ENCODE peak calls at places on chromosomes 5 and 9, in ten cellular contexts. One of them, this sample, is unnamed.

GRCh38 chr9:8428389-8428788 is 628.8 kb upstream of the DMAC1 start:
- DNase-seq in fibroblast of lung: no peak
- DNase-seq in trophoblast cell: no peak
- DNase-seq in Peyer's patch: no peak
- DNase-seq in aorta: no peak
- DNase-seq in adipocyte: no peak
- DNase-seq in astrocyte of the spinal cord: no peak
- DNase-seq in esophagus squamous epithelium: no peak
- DNase-seq in fibroblast of mammary gland: no peak
- DNase-seq in CD4-positive, alpha-beta memory T cell: no peak
- DNase-seq in this sample: no peak

GRCh38 chr5:56715996-56716395 is 99.4 kb upstream of the MAP3K1 start:
- DNase-seq in fibroblast of lung: no peak
- DNase-seq in trophoblast cell: no peak
- DNase-seq in Peyer's patch: no peak
- DNase-seq in aorta: no peak
- DNase-seq in adipocyte: no peak
- DNase-seq in astrocyte of the spinal cord: no peak
- DNase-seq in esophagus squamous epithelium: no peak
- DNase-seq in fibroblast of mammary gland: no peak
- DNase-seq in CD4-positive, alpha-beta memory T cell: no peak
- DNase-seq in this sample: no peak

GRCh38 chr9:18479405-18479804 is 5.5 kb downstream of the ADAMTSL1 start:
- DNase-seq in fibroblast of lung: peak
- DNase-seq in trophoblast cell: no peak
- DNase-seq in Peyer's patch: no peak
- DNase-seq in aorta: no peak
- DNase-seq in adipocyte: no peak
- DNase-seq in astrocyte of the spinal cord: no peak
- DNase-seq in esophagus squamous epithelium: no peak
- DNase-seq in fibroblast of mammary gland: peak
- DNase-seq in CD4-positive, alpha-beta memory T cell: no peak
- DNase-seq in this sample: no peak

GRCh38 chr5:67577424-67577823 is 380.8 kb upstream of the CD180 start:
- DNase-seq in fibroblast of lung: peak
- DNase-seq in trophoblast cell: no peak
- DNase-seq in Peyer's patch: no peak
- DNase-seq in aorta: no peak
- DNase-seq in adipocyte: peak
- DNase-seq in astrocyte of the spinal cord: peak
- DNase-seq in esophagus squamous epithelium: no peak
- DNase-seq in fibroblast of mammary gland: peak
- DNase-seq in CD4-positive, alpha-beta memory T cell: no peak
- DNase-seq in this sample: no peak

GRCh38 chr9:110916361-110916760 is 121.9 kb downstream of the LPAR1 start:
- DNase-seq in fibroblast of lung: peak
- DNase-seq in trophoblast cell: no peak
- DNase-seq in Peyer's patch: no peak
- DNase-seq in aorta: no peak
- DNase-seq in adipocyte: no peak
- DNase-seq in astrocyte of the spinal cord: peak
- DNase-seq in esophagus squamous epithelium: no peak
- DNase-seq in fibroblast of mammary gland: peak
- DNase-seq in CD4-positive, alpha-beta memory T cell: no peak
- DNase-seq in this sample: no peak

GRCh38 chr9:115921301-115921700 is 232.3 kb upstream of the PAPPA start:
- DNase-seq in fibroblast of lung: peak
- DNase-seq in trophoblast cell: peak
- DNase-seq in Peyer's patch: no peak
- DNase-seq in aorta: no peak
- DNase-seq in adipocyte: peak
- DNase-seq in astrocyte of the spinal cord: no peak
- DNase-seq in esophagus squamous epithelium: no peak
- DNase-seq in fibroblast of mammary gland: peak
- DNase-seq in CD4-positive, alpha-beta memory T cell: no peak
- DNase-seq in this sample: no peak

GRCh38 chr5:113574417-113574816 is 60.9 kb downstream of the YTHDC2 start:
- DNase-seq in fibroblast of lung: peak
- DNase-seq in trophoblast cell: no peak
- DNase-seq in Peyer's patch: no peak
- DNase-seq in aorta: no peak
- DNase-seq in adipocyte: no peak
- DNase-seq in astrocyte of the spinal cord: peak
- DNase-seq in esophagus squamous epithelium: no peak
- DNase-seq in fibroblast of mammary gland: peak
- DNase-seq in CD4-positive, alpha-beta memory T cell: no peak
- DNase-seq in this sample: no peak

GRCh38 chr5:141976176-141976575 is 7.3 kb downstream of the RNF14 start:
- DNase-seq in fibroblast of lung: no peak
- DNase-seq in trophoblast cell: no peak
- DNase-seq in Peyer's patch: no peak
- DNase-seq in aorta: no peak
- DNase-seq in adipocyte: no peak
- DNase-seq in astrocyte of the spinal cord: no peak
- DNase-seq in esophagus squamous epithelium: no peak
- DNase-seq in fibroblast of mammary gland: no peak
- DNase-seq in CD4-positive, alpha-beta memory T cell: no peak
- DNase-seq in this sample: no peak

GRCh38 chr5:141343242-141343952 is at the start of gene PCDHGA3:
- DNase-seq in fibroblast of lung: peak
- DNase-seq in trophoblast cell: peak
- DNase-seq in Peyer's patch: no peak
- DNase-seq in aorta: no peak
- DNase-seq in adipocyte: peak
- DNase-seq in astrocyte of the spinal cord: peak
- DNase-seq in esophagus squamous epithelium: no peak
- DNase-seq in fibroblast of mammary gland: peak
- DNase-seq in CD4-positive, alpha-beta memory T cell: no peak
- DNase-seq in this sample: no peak

GRCh38 chr5:95725937-95726810 is 5.0 kb upstream of the RHOBTB3 start:
- DNase-seq in fibroblast of lung: peak
- DNase-seq in trophoblast cell: peak
- DNase-seq in Peyer's patch: no peak
- DNase-seq in aorta: no peak
- DNase-seq in adipocyte: peak
- DNase-seq in astrocyte of the spinal cord: peak
- DNase-seq in esophagus squamous epithelium: no peak
- DNase-seq in fibroblast of mammary gland: no peak
- DNase-seq in CD4-positive, alpha-beta memory T cell: no peak
- DNase-seq in this sample: no peak

GRCh38 chr9:125889122-125889523 is 141.9 kb downstream of the PBX3 start:
- DNase-seq in fibroblast of lung: peak
- DNase-seq in trophoblast cell: no peak
- DNase-seq in Peyer's patch: peak
- DNase-seq in aorta: peak
- DNase-seq in adipocyte: peak
- DNase-seq in astrocyte of the spinal cord: peak
- DNase-seq in esophagus squamous epithelium: no peak
- DNase-seq in fibroblast of mammary gland: peak
- DNase-seq in CD4-positive, alpha-beta memory T cell: no peak
- DNase-seq in this sample: peak

GRCh38 chr5:32474201-32474854 is 29.8 kb upstream of the ZFR start:
- DNase-seq in fibroblast of lung: no peak
- DNase-seq in trophoblast cell: peak
- DNase-seq in Peyer's patch: no peak
- DNase-seq in aorta: no peak
- DNase-seq in adipocyte: no peak
- DNase-seq in astrocyte of the spinal cord: no peak
- DNase-seq in esophagus squamous epithelium: no peak
- DNase-seq in fibroblast of mammary gland: no peak
- DNase-seq in CD4-positive, alpha-beta memory T cell: no peak
- DNase-seq in this sample: peak

GRCh38 chr5:80620206-80620605 is 34.2 kb upstream of the MSH3 start:
- DNase-seq in fibroblast of lung: peak
- DNase-seq in trophoblast cell: peak
- DNase-seq in Peyer's patch: no peak
- DNase-seq in aorta: peak
- DNase-seq in adipocyte: no peak
- DNase-seq in astrocyte of the spinal cord: peak
- DNase-seq in esophagus squamous epithelium: no peak
- DNase-seq in fibroblast of mammary gland: peak
- DNase-seq in CD4-positive, alpha-beta memory T cell: no peak
- DNase-seq in this sample: no peak

GRCh38 chr9:137828527-137829259 is 48.9 kb upstream of the CACNA1B start:
- DNase-seq in fibroblast of lung: peak
- DNase-seq in trophoblast cell: peak
- DNase-seq in Peyer's patch: no peak
- DNase-seq in aorta: no peak
- DNase-seq in adipocyte: peak
- DNase-seq in astrocyte of the spinal cord: peak
- DNase-seq in esophagus squamous epithelium: no peak
- DNase-seq in fibroblast of mammary gland: peak
- DNase-seq in CD4-positive, alpha-beta memory T cell: no peak
- DNase-seq in this sample: peak

DNA sequence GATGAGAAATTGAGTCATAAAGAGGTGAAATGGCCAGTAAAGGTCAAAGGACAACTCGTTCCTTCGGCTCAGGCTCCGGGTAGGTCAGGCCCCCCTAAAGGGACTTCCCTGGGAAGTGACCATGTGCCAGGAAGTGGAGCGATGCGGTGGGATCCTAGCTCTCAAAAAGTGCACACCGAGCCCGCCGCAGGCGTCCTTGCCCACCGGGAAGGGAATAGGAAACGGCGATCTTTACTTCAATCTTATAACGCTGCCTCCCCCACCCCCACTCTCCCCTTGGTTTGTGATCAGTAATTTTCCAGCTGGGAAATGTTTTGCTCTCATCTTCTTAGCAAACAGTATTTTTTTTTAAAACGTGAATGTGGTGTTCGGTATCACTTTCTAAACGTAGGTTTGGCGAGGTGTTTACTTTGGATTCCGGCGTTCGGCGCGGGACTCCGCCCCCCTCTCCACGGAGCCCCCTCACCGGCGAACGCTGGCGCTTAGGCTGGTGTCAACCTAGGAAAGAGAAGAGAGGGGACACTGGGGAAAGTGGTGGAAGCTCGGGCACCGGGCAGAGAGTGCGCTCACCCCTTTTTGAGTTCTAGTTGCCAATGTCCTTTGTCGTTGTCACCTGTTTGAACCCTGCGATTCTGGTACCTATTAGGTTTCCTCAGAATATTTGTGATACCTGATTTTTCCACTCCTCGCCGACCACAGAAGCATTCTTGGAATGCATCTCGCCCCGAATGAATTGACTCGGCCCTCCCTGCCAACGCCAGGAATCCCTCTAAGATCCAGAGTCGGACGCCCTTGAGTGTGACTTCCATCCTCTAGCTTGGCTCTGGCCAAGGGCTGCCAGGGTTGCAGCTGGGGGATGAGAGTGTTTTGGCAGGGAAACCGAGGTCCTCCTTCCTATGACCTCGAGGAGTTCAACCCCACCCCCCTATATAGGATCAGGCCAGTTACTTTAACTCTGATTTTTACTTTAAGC is 1.8 kb upstream of the KLF4 start:
- DNase-seq in fibroblast of lung: peak
- DNase-seq in trophoblast cell: peak
- DNase-seq in Peyer's patch: peak
- DNase-seq in aorta: peak
- DNase-seq in adipocyte: peak
- DNase-seq in astrocyte of the spinal cord: no peak
- DNase-seq in esophagus squamous epithelium: no peak
- DNase-seq in fibroblast of mammary gland: peak
- DNase-seq in CD4-positive, alpha-beta memory T cell: no peak
- DNase-seq in this sample: peak
- H3K4me3 ChIP-seq in fibroblast of lung: peak
- H3K4me3 ChIP-seq in trophoblast cell: peak
- H3K4me3 ChIP-seq in Peyer's patch: peak
- H3K4me3 ChIP-seq in aorta: no peak
- H3K4me3 ChIP-seq in adipocyte: peak
- H3K4me3 ChIP-seq in astrocyte of the spinal cord: peak
- H3K4me3 ChIP-seq in esophagus squamous epithelium: no peak
- H3K4me3 ChIP-seq in fibroblast of mammary gland: peak
- H3K4me3 ChIP-seq in CD4-positive, alpha-beta memory T cell: no peak
- H3K4me3 ChIP-seq in this sample: peak

DNA sequence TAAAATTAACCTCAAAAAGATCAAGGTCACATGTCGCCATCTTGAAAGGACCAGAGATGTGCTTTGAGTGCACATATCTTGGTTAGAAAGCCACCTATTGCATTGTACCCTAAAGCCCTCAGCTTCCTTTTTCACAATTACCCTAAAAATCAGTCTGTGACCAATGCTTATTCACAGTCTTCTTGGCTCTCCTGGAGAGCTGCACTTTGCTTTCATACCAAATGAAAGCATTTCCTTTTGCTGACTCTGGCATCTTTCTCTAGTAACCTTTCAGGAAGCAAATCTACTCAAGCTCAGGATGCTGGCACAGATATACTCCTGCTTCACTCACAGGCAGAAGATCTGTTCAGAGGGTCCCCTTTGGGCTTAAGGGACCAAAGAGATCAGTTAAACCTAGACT is 160.7 kb upstream of the PUM3 start:
- DNase-seq in fibroblast of lung: no peak
- DNase-seq in trophoblast cell: no peak
- DNase-seq in Peyer's patch: no peak
- DNase-seq in aorta: no peak
- DNase-seq in adipocyte: no peak
- DNase-seq in astrocyte of the spinal cord: no peak
- DNase-seq in esophagus squamous epithelium: no peak
- DNase-seq in fibroblast of mammary gland: no peak
- DNase-seq in CD4-positive, alpha-beta memory T cell: no peak
- DNase-seq in this sample: no peak
- H3K4me3 ChIP-seq in fibroblast of lung: no peak
- H3K4me3 ChIP-seq in trophoblast cell: no peak
- H3K4me3 ChIP-seq in Peyer's patch: no peak
- H3K4me3 ChIP-seq in aorta: no peak
- H3K4me3 ChIP-seq in adipocyte: no peak
- H3K4me3 ChIP-seq in astrocyte of the spinal cord: no peak
- H3K4me3 ChIP-seq in esophagus squamous epithelium: no peak
- H3K4me3 ChIP-seq in fibroblast of mammary gland: no peak
- H3K4me3 ChIP-seq in CD4-positive, alpha-beta memory T cell: no peak
- H3K4me3 ChIP-seq in this sample: no peak

DNA sequence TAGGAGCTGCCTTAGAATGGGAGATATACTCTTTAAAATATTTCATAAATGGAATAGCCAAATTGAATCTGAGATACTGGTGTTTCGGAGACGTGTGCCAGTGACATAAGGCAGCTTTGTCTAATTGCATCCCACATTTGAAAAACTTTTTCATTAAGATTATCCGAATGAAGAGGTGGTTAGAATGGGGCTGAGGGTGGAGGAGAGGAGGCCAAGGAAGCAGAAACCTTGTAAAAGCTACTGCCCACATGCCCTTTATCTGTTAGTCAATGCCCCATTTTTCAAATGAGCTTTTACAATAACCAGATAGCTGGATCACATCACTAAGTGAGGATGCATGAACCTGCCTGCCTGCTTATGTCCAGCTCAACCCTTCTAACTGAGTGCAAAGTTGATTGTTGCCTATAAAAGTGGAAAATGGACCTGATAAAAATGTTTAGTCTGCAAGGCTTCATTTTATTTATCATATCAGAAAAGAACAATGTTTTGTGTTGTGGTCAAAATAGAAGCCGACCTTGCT is 34.8 kb downstream of the SNX24 start:
- DNase-seq in fibroblast of lung: no peak
- DNase-seq in trophoblast cell: no peak
- DNase-seq in Peyer's patch: no peak
- DNase-seq in aorta: no peak
- DNase-seq in adipocyte: no peak
- DNase-seq in astrocyte of the spinal cord: no peak
- DNase-seq in esophagus squamous epithelium: no peak
- DNase-seq in fibroblast of mammary gland: no peak
- DNase-seq in CD4-positive, alpha-beta memory T cell: no peak
- DNase-seq in this sample: no peak
- H3K4me3 ChIP-seq in fibroblast of lung: no peak
- H3K4me3 ChIP-seq in trophoblast cell: no peak
- H3K4me3 ChIP-seq in Peyer's patch: no peak
- H3K4me3 ChIP-seq in aorta: no peak
- H3K4me3 ChIP-seq in adipocyte: no peak
- H3K4me3 ChIP-seq in astrocyte of the spinal cord: no peak
- H3K4me3 ChIP-seq in esophagus squamous epithelium: no peak
- H3K4me3 ChIP-seq in fibroblast of mammary gland: no peak
- H3K4me3 ChIP-seq in CD4-positive, alpha-beta memory T cell: no peak
- H3K4me3 ChIP-seq in this sample: no peak

GRCh38 chr5:122154910-122155309 is 25.6 kb downstream of the ZNF474 start:
- DNase-seq in fibroblast of lung: peak
- DNase-seq in trophoblast cell: no peak
- DNase-seq in Peyer's patch: no peak
- DNase-seq in aorta: peak
- DNase-seq in adipocyte: peak
- DNase-seq in astrocyte of the spinal cord: peak
- DNase-seq in esophagus squamous epithelium: no peak
- DNase-seq in fibroblast of mammary gland: peak
- DNase-seq in CD4-positive, alpha-beta memory T cell: no peak
- DNase-seq in this sample: peak
- H3K4me3 ChIP-seq in fibroblast of lung: no peak
- H3K4me3 ChIP-seq in trophoblast cell: no peak
- H3K4me3 ChIP-seq in Peyer's patch: no peak
- H3K4me3 ChIP-seq in aorta: no peak
- H3K4me3 ChIP-seq in adipocyte: peak
- H3K4me3 ChIP-seq in astrocyte of the spinal cord: no peak
- H3K4me3 ChIP-seq in esophagus squamous epithelium: no peak
- H3K4me3 ChIP-seq in fibroblast of mammary gland: no peak
- H3K4me3 ChIP-seq in CD4-positive, alpha-beta memory T cell: no peak
- H3K4me3 ChIP-seq in this sample: no peak

This sample was measured in hepatocyte.